ENCODE peak calls at places on chromosomes 4 and X, in six cellular contexts. One of them, this sample, is unnamed.

GRCh38 chr4:52718123-52718522 is 33.1 kb downstream of the ERVMER34-1 start:
- DNase-seq in sigmoid colon: no peak
- DNase-seq in CD8-positive, alpha-beta T cell: no peak
- DNase-seq in tibial artery: no peak
- DNase-seq in transverse colon: no peak
- DNase-seq in A549: no peak
- DNase-seq in this sample: no peak

GRCh38 chr4:123114915-123115756 is 192.7 kb upstream of the NUDT6 start:
- DNase-seq in sigmoid colon: no peak
- DNase-seq in CD8-positive, alpha-beta T cell: no peak
- DNase-seq in tibial artery: no peak
- DNase-seq in transverse colon: no peak
- DNase-seq in A549: no peak
- DNase-seq in this sample: no peak

GRCh38 chr4:4330794-4331193 is 40.7 kb downstream of the ZBTB49 start:
- DNase-seq in sigmoid colon: peak
- DNase-seq in CD8-positive, alpha-beta T cell: no peak
- DNase-seq in tibial artery: no peak
- DNase-seq in transverse colon: no peak
- DNase-seq in A549: no peak
- DNase-seq in this sample: no peak

GRCh38 chr4:175421506-175421905 is 390.6 kb downstream of the GPM6A start:
- DNase-seq in sigmoid colon: no peak
- DNase-seq in CD8-positive, alpha-beta T cell: no peak
- DNase-seq in tibial artery: no peak
- DNase-seq in transverse colon: no peak
- DNase-seq in A549: peak
- DNase-seq in this sample: no peak

GRCh38 chr4:146073517-146073916 is 102.0 kb upstream of the LSM6 start:
- DNase-seq in sigmoid colon: no peak
- DNase-seq in CD8-positive, alpha-beta T cell: no peak
- DNase-seq in tibial artery: no peak
- DNase-seq in transverse colon: no peak
- DNase-seq in A549: no peak
- DNase-seq in this sample: no peak

GRCh38 chr4:16627999-16628398 is 270.4 kb downstream of the LDB2 start:
- DNase-seq in sigmoid colon: no peak
- DNase-seq in CD8-positive, alpha-beta T cell: no peak
- DNase-seq in tibial artery: no peak
- DNase-seq in transverse colon: no peak
- DNase-seq in A549: no peak
- DNase-seq in this sample: no peak

GRCh38 chr4:83240379-83240875 is 44.2 kb downstream of the COQ2 start:
- DNase-seq in sigmoid colon: no peak
- DNase-seq in CD8-positive, alpha-beta T cell: no peak
- DNase-seq in tibial artery: no peak
- DNase-seq in transverse colon: no peak
- DNase-seq in A549: no peak
- DNase-seq in this sample: no peak

GRCh38 chr4:48175328-48175727 is 41.3 kb upstream of the TXK start:
- DNase-seq in sigmoid colon: no peak
- DNase-seq in CD8-positive, alpha-beta T cell: no peak
- DNase-seq in tibial artery: no peak
- DNase-seq in transverse colon: no peak
- DNase-seq in A549: no peak
- DNase-seq in this sample: no peak

GRCh38 chr4:5971077-5971447 is 47.2 kb downstream of the C4orf50 start:
- DNase-seq in sigmoid colon: peak
- DNase-seq in CD8-positive, alpha-beta T cell: no peak
- DNase-seq in tibial artery: no peak
- DNase-seq in transverse colon: no peak
- DNase-seq in A549: no peak
- DNase-seq in this sample: no peak

GRCh38 chrX:71302461-71303213 is 1.1 kb downstream of the ITGB1BP2 start:
- DNase-seq in sigmoid colon: no peak
- DNase-seq in CD8-positive, alpha-beta T cell: no peak
- DNase-seq in tibial artery: no peak
- DNase-seq in transverse colon: no peak
- DNase-seq in A549: no peak
- DNase-seq in this sample: no peak

GRCh38 chr4:100797791-100798190 is 280.0 kb upstream of the EMCN start:
- DNase-seq in sigmoid colon: no peak
- DNase-seq in CD8-positive, alpha-beta T cell: no peak
- DNase-seq in tibial artery: no peak
- DNase-seq in transverse colon: no peak
- DNase-seq in A549: no peak
- DNase-seq in this sample: no peak

GRCh38 chr4:48194986-48195773 is 61.1 kb upstream of the TXK start:
- DNase-seq in sigmoid colon: no peak
- DNase-seq in CD8-positive, alpha-beta T cell: no peak
- DNase-seq in tibial artery: no peak
- DNase-seq in transverse colon: no peak
- DNase-seq in A549: no peak
- DNase-seq in this sample: no peak

GRCh38 chrX:71652405-71652804 is 14.9 kb upstream of the LOC101059915 start:
- DNase-seq in sigmoid colon: no peak
- DNase-seq in CD8-positive, alpha-beta T cell: peak
- DNase-seq in tibial artery: no peak
- DNase-seq in transverse colon: peak
- DNase-seq in A549: peak
- DNase-seq in this sample: peak

GRCh38 chr4:153494562-153494961 is 28.4 kb downstream of the TMEM131L start:
- DNase-seq in sigmoid colon: no peak
- DNase-seq in CD8-positive, alpha-beta T cell: no peak
- DNase-seq in tibial artery: no peak
- DNase-seq in transverse colon: no peak
- DNase-seq in A549: no peak
- DNase-seq in this sample: no peak

GRCh38 chrX:25805744-25806143 is 332.4 kb upstream of the MAGEB18 start:
- DNase-seq in sigmoid colon: no peak
- DNase-seq in CD8-positive, alpha-beta T cell: no peak
- DNase-seq in tibial artery: no peak
- DNase-seq in transverse colon: no peak
- DNase-seq in A549: no peak
- DNase-seq in this sample: no peak

GRCh38 chrX:36909584-36909983 is 98.6 kb upstream of the FAM47C start:
- DNase-seq in sigmoid colon: no peak
- DNase-seq in CD8-positive, alpha-beta T cell: no peak
- DNase-seq in tibial artery: no peak
- DNase-seq in transverse colon: no peak
- DNase-seq in A549: no peak
- DNase-seq in this sample: no peak

GRCh38 chr4:24640433-24640832 is 56.1 kb upstream of the DHX15 start:
- DNase-seq in sigmoid colon: no peak
- DNase-seq in CD8-positive, alpha-beta T cell: no peak
- DNase-seq in tibial artery: no peak
- DNase-seq in transverse colon: no peak
- DNase-seq in A549: no peak
- DNase-seq in this sample: no peak

GRCh38 chr4:139663561-139664138 is 2.0 kb upstream of the MGST2 start:
- DNase-seq in sigmoid colon: no peak
- DNase-seq in CD8-positive, alpha-beta T cell: no peak
- DNase-seq in tibial artery: no peak
- DNase-seq in transverse colon: no peak
- DNase-seq in A549: no peak
- DNase-seq in this sample: no peak

GRCh38 chr4:37388672-37389368 is 144.3 kb downstream of the NWD2 start:
- DNase-seq in sigmoid colon: no peak
- DNase-seq in CD8-positive, alpha-beta T cell: no peak
- DNase-seq in tibial artery: no peak
- DNase-seq in transverse colon: no peak
- DNase-seq in A549: no peak
- DNase-seq in this sample: no peak

GRCh38 chr4:81620442-81620841 is 148.7 kb upstream of the RASGEF1B start:
- DNase-seq in sigmoid colon: no peak
- DNase-seq in CD8-positive, alpha-beta T cell: no peak
- DNase-seq in tibial artery: no peak
- DNase-seq in transverse colon: no peak
- DNase-seq in A549: no peak
- DNase-seq in this sample: no peak

GRCh38 chrX:80420147-80420546 is at the start of gene TENT5D:
- DNase-seq in sigmoid colon: no peak
- DNase-seq in CD8-positive, alpha-beta T cell: no peak
- DNase-seq in tibial artery: no peak
- DNase-seq in transverse colon: no peak
- DNase-seq in A549: no peak
- DNase-seq in this sample: no peak

GRCh38 chr4:121950212-121950679 is 1.6 kb downstream of the TRPC3 start:
- DNase-seq in sigmoid colon: peak
- DNase-seq in CD8-positive, alpha-beta T cell: peak
- DNase-seq in tibial artery: peak
- DNase-seq in transverse colon: peak
- DNase-seq in A549: peak
- DNase-seq in this sample: peak

GRCh38 chr4:121953860-121954259 is 2.0 kb upstream of the TRPC3 start:
- DNase-seq in sigmoid colon: no peak
- DNase-seq in CD8-positive, alpha-beta T cell: no peak
- DNase-seq in tibial artery: no peak
- DNase-seq in transverse colon: no peak
- DNase-seq in A549: no peak
- DNase-seq in this sample: no peak

GRCh38 chr4:121950680-121951569 is 935 bp downstream of the TRPC3 start:
- DNase-seq in sigmoid colon: peak
- DNase-seq in CD8-positive, alpha-beta T cell: peak
- DNase-seq in tibial artery: peak
- DNase-seq in transverse colon: peak
- DNase-seq in A549: no peak
- DNase-seq in this sample: no peak

GRCh38 chr4:121951570-121952110 is at the start of gene TRPC3:
- DNase-seq in sigmoid colon: peak
- DNase-seq in CD8-positive, alpha-beta T cell: peak
- DNase-seq in tibial artery: no peak
- DNase-seq in transverse colon: peak
- DNase-seq in A549: no peak
- DNase-seq in this sample: no peak

GRCh38 chr4:121952290-121952689 is 430 bp upstream of the TRPC3 start:
- DNase-seq in sigmoid colon: no peak
- DNase-seq in CD8-positive, alpha-beta T cell: no peak
- DNase-seq in tibial artery: no peak
- DNase-seq in transverse colon: no peak
- DNase-seq in A549: no peak
- DNase-seq in this sample: no peak
- H3K4me3 ChIP-seq in sigmoid colon: peak
- H3K4me3 ChIP-seq in CD8-positive, alpha-beta T cell: no peak
- H3K4me3 ChIP-seq in tibial artery: peak
- H3K4me3 ChIP-seq in transverse colon: no peak
- H3K4me3 ChIP-seq in A549: no peak
- H3K4me3 ChIP-seq in this sample: no peak

DNA sequence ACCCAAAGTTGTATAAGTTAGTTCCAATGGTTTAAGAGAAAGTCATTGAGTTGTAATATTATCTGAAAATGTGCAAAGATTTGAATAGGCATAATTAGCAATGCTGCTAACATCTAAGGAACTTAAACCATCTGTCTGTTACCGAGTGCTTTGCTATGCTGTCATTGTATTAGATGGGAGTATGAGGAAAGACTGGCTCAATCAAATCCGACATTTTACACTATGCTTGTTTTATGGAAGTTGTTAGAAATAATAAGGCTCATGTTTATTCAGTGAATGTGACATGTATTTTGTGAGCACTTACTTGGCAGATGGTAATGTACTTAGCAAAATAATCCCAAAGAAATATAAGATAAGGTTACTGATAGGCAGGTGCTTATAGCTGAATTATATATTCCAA is 1715.2 kb downstream of the PCDH7 start:
- DNase-seq in sigmoid colon: no peak
- DNase-seq in CD8-positive, alpha-beta T cell: no peak
- DNase-seq in tibial artery: no peak
- DNase-seq in transverse colon: no peak
- DNase-seq in A549: no peak
- DNase-seq in this sample: no peak
- H3K27ac ChIP-seq in sigmoid colon: no peak
- H3K27ac ChIP-seq in CD8-positive, alpha-beta T cell: no peak
- H3K27ac ChIP-seq in tibial artery: no peak
- H3K27ac ChIP-seq in transverse colon: no peak
- H3K27ac ChIP-seq in A549: no peak
- H3K27ac ChIP-seq in this sample: no peak

GRCh38 chr4:87353592-87353991 is 30.9 kb upstream of the HSD17B13 start:
- DNase-seq in sigmoid colon: peak
- DNase-seq in CD8-positive, alpha-beta T cell: peak
- DNase-seq in tibial artery: peak
- DNase-seq in transverse colon: no peak
- DNase-seq in A549: peak
- DNase-seq in this sample: peak
- H3K4me3 ChIP-seq in sigmoid colon: no peak
- H3K4me3 ChIP-seq in CD8-positive, alpha-beta T cell: no peak
- H3K4me3 ChIP-seq in tibial artery: peak
- H3K4me3 ChIP-seq in transverse colon: no peak
- H3K4me3 ChIP-seq in A549: no peak
- H3K4me3 ChIP-seq in this sample: no peak

GRCh38 chr4:182859730-182860129 is 57.5 kb downstream of the DCTD start:
- DNase-seq in sigmoid colon: no peak
- DNase-seq in CD8-positive, alpha-beta T cell: no peak
- DNase-seq in tibial artery: no peak
- DNase-seq in transverse colon: no peak
- DNase-seq in A549: no peak
- DNase-seq in this sample: no peak

GRCh38 chr4:182854466-182854865 is 62.7 kb downstream of the DCTD start:
- DNase-seq in sigmoid colon: no peak
- DNase-seq in CD8-positive, alpha-beta T cell: no peak
- DNase-seq in tibial artery: no peak
- DNase-seq in transverse colon: no peak
- DNase-seq in A549: no peak
- DNase-seq in this sample: no peak

GRCh38 chr4:182855877-182856276 is 61.3 kb downstream of the DCTD start:
- DNase-seq in sigmoid colon: no peak
- DNase-seq in CD8-positive, alpha-beta T cell: no peak
- DNase-seq in tibial artery: no peak
- DNase-seq in transverse colon: no peak
- DNase-seq in A549: no peak
- DNase-seq in this sample: no peak

GRCh38 chr4:182855312-182855711 is 61.9 kb downstream of the DCTD start:
- DNase-seq in sigmoid colon: no peak
- DNase-seq in CD8-positive, alpha-beta T cell: no peak
- DNase-seq in tibial artery: no peak
- DNase-seq in transverse colon: no peak
- DNase-seq in A549: no peak
- DNase-seq in this sample: no peak

DNA sequence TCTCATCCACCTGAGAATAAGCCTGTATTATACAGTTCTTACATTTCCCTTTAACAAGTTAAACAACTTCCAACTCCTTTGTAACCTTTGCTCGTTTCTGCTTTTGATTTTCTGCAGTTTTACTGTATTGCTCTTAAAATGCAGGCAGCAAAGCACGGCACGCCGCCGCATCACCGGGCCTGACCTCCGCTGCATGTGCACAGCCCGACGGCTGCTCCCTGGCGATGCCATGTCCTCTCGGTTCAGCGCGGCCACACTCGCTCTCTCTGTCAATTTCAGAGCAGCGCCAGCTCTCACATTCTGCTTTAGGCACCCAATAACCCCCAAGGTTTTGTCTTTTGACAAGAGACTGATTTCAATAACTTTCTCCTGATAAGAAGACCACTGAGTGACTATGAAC is 60.3 kb downstream of the DCTD start:
- DNase-seq in sigmoid colon: no peak
- DNase-seq in CD8-positive, alpha-beta T cell: no peak
- DNase-seq in tibial artery: no peak
- DNase-seq in transverse colon: no peak
- DNase-seq in A549: no peak
- DNase-seq in this sample: no peak
- H3K27ac ChIP-seq in sigmoid colon: no peak
- H3K27ac ChIP-seq in CD8-positive, alpha-beta T cell: no peak
- H3K27ac ChIP-seq in tibial artery: no peak
- H3K27ac ChIP-seq in transverse colon: no peak
- H3K27ac ChIP-seq in A549: no peak
- H3K27ac ChIP-seq in this sample: no peak

GRCh38 chrX:40420899-40421729 is 159.7 kb upstream of the ATP6AP2 start:
- DNase-seq in sigmoid colon: no peak
- DNase-seq in CD8-positive, alpha-beta T cell: no peak
- DNase-seq in tibial artery: no peak
- DNase-seq in transverse colon: no peak
- DNase-seq in A549: peak
- DNase-seq in this sample: no peak
- H3K4me3 ChIP-seq in sigmoid colon: no peak
- H3K4me3 ChIP-seq in CD8-positive, alpha-beta T cell: no peak
- H3K4me3 ChIP-seq in tibial artery: no peak
- H3K4me3 ChIP-seq in transverse colon: no peak
- H3K4me3 ChIP-seq in A549: no peak
- H3K4me3 ChIP-seq in this sample: no peak